ENCODE peak calls at places on chromosome 18, in six cellular contexts. T is MM.1S, F is body of pancreas, S is right atrium auricular region, D is IMR-90, R is HCT116. U is an unnamed sample.

GRCh38 chr18:75374466-75374865 is 53.0 kb downstream of the SMIM21 start:
- DNase-seq in D (no peak), S (no peak), T (no peak), F (no peak), R (no peak), U (no peak)

GRCh38 chr18:8288447-8289213 is 320.6 kb upstream of the RAB12 start:
- DNase-seq in S (no peak), R (no peak), D (no peak), F (peak), T (no peak), U (no peak)

GRCh38 chr18:79488311-79489047 is 92.7 kb downstream of the NFATC1 start:
- DNase-seq in T (no peak), F (no peak), D (no peak), S (no peak), R (no peak), U (no peak)

GRCh38 chr18:43322133-43322532 is 44.8 kb upstream of the SYT4 start:
- DNase-seq in S (no peak), F (no peak), R (no peak), T (no peak), D (no peak), U (no peak)

GRCh38 chr18:49570836-49571235 is 9.0 kb downstream of the LIPG start:
- DNase-seq in S (no peak), T (no peak), R (no peak), F (no peak), D (no peak), U (no peak)

GRCh38 chr18:63247506-63248394 is 71.8 kb downstream of the BCL2 start:
- DNase-seq in S (no peak), T (no peak), R (no peak), F (no peak), D (no peak), U (no peak)

GRCh38 chr18:75455249-75456183 is 28.0 kb upstream of the SMIM21 start:
- DNase-seq in D (peak), S (no peak), R (no peak), F (peak), T (no peak), U (no peak)

GRCh38 chr18:59308201-59309014 is 10.0 kb downstream of the CPLX4 start:
- DNase-seq in R (peak), S (peak), T (peak), D (peak), F (peak), U (peak)

GRCh38 chr18:9025104-9025838 is 77.2 kb upstream of the NDUFV2 start:
- DNase-seq in F (no peak), T (no peak), D (peak), S (no peak), R (peak), U (peak)

GRCh38 chr18:51687845-51688585 is 490.5 kb upstream of the MEX3C start:
- DNase-seq in R (no peak), S (no peak), T (no peak), D (no peak), F (no peak), U (no peak)

GRCh38 chr18:21741511-21742322 is 1.1 kb downstream of the MIB1 start:
- DNase-seq in F (peak), R (no peak), D (peak), T (peak), S (no peak), U (no peak)

GRCh38 chr18:65206551-65207260 is 544.1 kb upstream of the CDH7 start:
- DNase-seq in S (no peak), T (no peak), R (no peak), F (no peak), D (no peak), U (no peak)

GRCh38 chr18:24368749-24369148 is 28.9 kb downstream of the OSBPL1A start:
- DNase-seq in D (peak), T (no peak), R (no peak), F (no peak), S (no peak), U (no peak)

GRCh38 chr18:22848618-22849017 is 84.5 kb upstream of the RBBP8 start:
- DNase-seq in S (no peak), F (no peak), D (peak), T (no peak), R (no peak), U (peak)

GRCh38 chr18:74242451-74243096 is 49.2 kb downstream of the CYB5A start:
- DNase-seq in F (peak), S (peak), T (no peak), R (no peak), D (no peak), U (no peak)

GRCh38 chr18:8097942-8098341 is 511.3 kb upstream of the RAB12 start:
- DNase-seq in T (no peak), R (no peak), D (no peak), F (no peak), S (no peak), U (no peak)

GRCh38 chr18:34772887-34773286 is 62.8 kb downstream of the DTNA start:
- DNase-seq in D (peak), R (no peak), F (no peak), S (no peak), T (no peak), U (no peak)
- H3K27ac ChIP-seq in D (peak), R (no peak), F (no peak), S (peak), T (no peak), U (no peak)

GRCh38 chr18:10228380-10228779 is 226.1 kb upstream of the APCDD1 start:
- DNase-seq in F (no peak), T (no peak), S (no peak), D (no peak), R (no peak), U (no peak)

GRCh38 chr18:10231220-10231619 is 223.2 kb upstream of the APCDD1 start:
- DNase-seq in R (no peak), F (no peak), S (no peak), D (no peak), T (no peak), U (no peak)

GRCh38 chr18:10232062-10232461 is 222.4 kb upstream of the APCDD1 start:
- DNase-seq in T (no peak), D (no peak), F (no peak), S (no peak), R (no peak), U (no peak)

GRCh38 chr18:10226971-10227370 is 227.5 kb upstream of the APCDD1 start:
- DNase-seq in T (no peak), S (no peak), F (no peak), D (no peak), R (no peak), U (no peak)

GRCh38 chr18:10230072-10230471 is 224.4 kb upstream of the APCDD1 start:
- DNase-seq in T (no peak), F (no peak), R (peak), S (no peak), D (peak), U (peak)
- TF ChIP-seq CTCF in T (no peak), F (no peak), R (peak), S (no peak), D (peak), U (no peak)

GRCh38 chr18:31393286-31393685 is 16.7 kb downstream of the DSG4 start:
- DNase-seq in T (no peak), R (no peak), S (no peak), F (no peak), D (no peak), U (no peak)
- H3K27ac ChIP-seq in T (no peak), R (no peak), S (no peak), F (no peak), D (no peak), U (no peak)

GRCh38 chr18:67590571-67591141 is 74.1 kb upstream of the DSEL start:
- DNase-seq in R (no peak), T (peak), S (no peak), F (no peak), D (peak), U (no peak)
- TF ChIP-seq CTCF in R (no peak), T (no peak), S (no peak), F (no peak), D (peak), U (no peak)

U was measured in RWPE1.